ENCODE peak calls at places on chromosomes 11 and 22, in four cellular contexts. B is K562, S is WTC11, N is A549. Z is an unnamed sample.

GRCh38 chr11:70668204-70669202 is 270.2 kb downstream of the CTTN start:
- DNase-seq in B (no peak), S (no peak), N (no peak), Z (no peak)

GRCh38 chr22:48566741-48567140 is 1260.9 kb downstream of the BRD1 start:
- DNase-seq in N (no peak), S (no peak), B (no peak), Z (no peak)

GRCh38 chr11:83192846-83193245 is 666 bp upstream of the ANKRD42 start:
- DNase-seq in N (no peak), B (no peak), S (no peak), Z (peak; percentile 5)

GRCh38 chr22:50684986-50685385 is 12.4 kb downstream of the SHANK3 start:
- DNase-seq in S (no peak), N (no peak), B (no peak), Z (no peak)

GRCh38 chr11:2377511-2378443 is 667 bp downstream of the CD81 start:
- DNase-seq in S (peak; percentile 65), B (peak; percentile 81), N (peak; percentile 41), Z (no peak)

GRCh38 chr11:58609723-58610122 is 12.7 kb upstream of the CNTF start:
- DNase-seq in S (no peak), B (no peak), N (no peak), Z (no peak)

GRCh38 chr11:19713221-19714092 is 820 bp downstream of the NAV2 start:
- DNase-seq in S (peak; percentile 37), N (no peak), B (no peak), Z (no peak)

GRCh38 chr11:106457727-106458126 is 380.3 kb downstream of the AASDHPPT start:
- DNase-seq in B (no peak), N (no peak), S (no peak), Z (peak; percentile 10)

GRCh38 chr22:37259540-37260029 is 15.5 kb upstream of the RAC2 start:
- DNase-seq in N (peak; percentile 44), B (peak; percentile 39), S (peak; percentile 62), Z (no peak)

GRCh38 chr11:31397239-31397834 is 27.7 kb downstream of the DNAJC24 start:
- DNase-seq in B (peak; percentile 23), N (peak; percentile 5), S (no peak), Z (peak; percentile 18)

GRCh38 chr11:79313513-79313912 is 127.3 kb downstream of the TENM4 start:
- DNase-seq in N (no peak), B (no peak), S (no peak), Z (no peak)

GRCh38 chr11:113192121-113192925 is 122.1 kb upstream of the TTC12 start:
- DNase-seq in S (no peak), N (no peak), B (no peak), Z (no peak)

GRCh38 chr11:61679301-61679700 is 890 bp upstream of the DAGLA start:
- DNase-seq in B (no peak), N (no peak), S (no peak), Z (no peak)

GRCh38 chr22:32809786-32810185 is 8.3 kb downstream of the TIMP3 start:
- DNase-seq in B (no peak), S (no peak), N (no peak), Z (no peak)

GRCh38 chr11:105181521-105181920 is 42.0 kb upstream of the CARD18 start:
- DNase-seq in N (no peak), B (no peak), S (no peak), Z (no peak)

GRCh38 chr11:36333897-36334296 is 37.8 kb downstream of the PRR5L start:
- DNase-seq in N (no peak), B (peak; percentile 61), S (peak; percentile 31), Z (no peak)

GRCh38 chr11:35087648-35088047 is 51.3 kb upstream of the CD44 start:
- DNase-seq in S (no peak), B (no peak), N (no peak), Z (no peak)

GRCh38 chr22:42385691-42386090 is 46.5 kb downstream of the NFAM1 start:
- DNase-seq in N (no peak), B (no peak), S (no peak), Z (no peak)

GRCh38 chr22:37314315-37315046 is 32.2 kb downstream of the CYTH4 start:
- DNase-seq in S (no peak), N (no peak), B (no peak), Z (no peak)

GRCh38 chr11:73344191-73344607 is 32.0 kb upstream of the RELT start:
- DNase-seq in S (peak; percentile 7), B (no peak), N (no peak), Z (no peak)

GRCh38 chr11:121221801-121222200 is 70.8 kb upstream of the SC5D start:
- DNase-seq in S (no peak), N (no peak), B (no peak), Z (no peak)

GRCh38 chr22:47495102-47495501 is 732.7 kb downstream of the TBC1D22A start:
- DNase-seq in S (no peak), N (no peak), B (no peak), Z (no peak)

GRCh38 chr11:96061730-96062524 is 138.0 kb upstream of the MTMR2 start:
- DNase-seq in B (no peak), N (no peak), S (no peak), Z (peak; percentile 56)

GRCh38 chr22:27795053-27795452 is 6.5 kb downstream of the MN1 start:
- DNase-seq in B (no peak), N (no peak), S (peak; percentile 59), Z (no peak)

GRCh38 chr11:10044618-10045017 is 249.4 kb downstream of the SBF2 start:
- DNase-seq in N (no peak), B (no peak), S (no peak), Z (peak; percentile 4)

GRCh38 chr11:125457814-125458343 is 38.2 kb downstream of the FEZ1 start:
- DNase-seq in S (no peak), N (no peak), B (peak; percentile 46), Z (peak; percentile 13)

GRCh38 chr22:37905534-37906363 is at the start of gene MICALL1:
- DNase-seq in S (peak; percentile 68), N (peak; percentile 51), B (peak; percentile 85), Z (no peak)

GRCh38 chr11:71488086-71488967 is 35.3 kb downstream of the NADSYN1 start:
- DNase-seq in S (no peak), B (peak; percentile 40), N (peak; percentile 28), Z (no peak)

GRCh38 chr11:28773606-28774005 is 665.4 kb downstream of the METTL15 start:
- DNase-seq in S (peak; percentile 15), B (no peak), N (no peak), Z (no peak)

GRCh38 chr11:11010624-11011127 is 152.8 kb upstream of the ZBED5 start:
- DNase-seq in S (peak; percentile 47), N (peak; percentile 40), B (peak; percentile 19), Z (peak; percentile 16)

DNA sequence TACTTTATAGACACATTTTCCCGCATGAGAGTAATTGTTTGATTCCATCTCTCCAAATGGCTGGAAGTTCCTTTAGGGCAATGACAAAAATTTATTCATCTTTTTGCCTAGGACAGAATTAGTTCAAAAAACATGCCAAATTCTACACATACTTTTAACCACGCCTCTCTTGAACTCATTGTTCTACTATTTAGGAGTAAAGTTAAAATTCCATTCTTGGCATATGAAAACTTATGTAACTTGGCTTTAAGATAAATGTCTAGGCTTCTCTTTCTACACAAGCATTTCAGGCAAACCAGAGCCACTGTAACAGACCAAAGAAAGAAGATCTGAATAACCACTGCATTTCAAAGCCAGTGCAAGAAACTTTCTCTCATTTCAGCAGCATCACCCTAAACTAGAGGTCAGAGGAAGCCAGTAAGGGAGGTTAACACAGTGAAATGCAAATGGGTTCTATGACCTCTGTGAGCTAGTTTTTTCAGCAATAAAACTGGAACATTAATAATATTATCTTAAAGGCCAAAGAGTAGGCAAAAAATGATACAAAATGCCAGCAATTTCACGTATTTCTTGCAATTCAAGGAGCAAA is 73.0 kb downstream of the RSF1 start:
- DNase-seq in B (no peak), S (no peak), N (no peak), Z (no peak)
- TF ChIP-seq NR3C1 in B (no peak), S (no peak), N (no peak), Z (no peak)

GRCh38 chr11:86438685-86439084 is 64.0 kb downstream of the CCDC81 start:
- DNase-seq in S (no peak), B (no peak), N (no peak), Z (no peak)
- TF ChIP-seq NR3C1 in S (no peak), B (no peak), N (no peak), Z (no peak)

GRCh38 chr11:86292912-86293606 is 9.0 kb upstream of the HIKESHI start:
- DNase-seq in B (no peak), N (no peak), S (no peak), Z (no peak)

GRCh38 chr11:86288776-86289507 is 13.1 kb upstream of the HIKESHI start:
- DNase-seq in S (no peak), B (peak; percentile 44), N (no peak), Z (no peak)

GRCh38 chr11:86287468-86287796 is 14.6 kb upstream of the HIKESHI start:
- DNase-seq in N (no peak), S (no peak), B (no peak), Z (no peak)

GRCh38 chr11:86294026-86294425 is 8.0 kb upstream of the HIKESHI start:
- DNase-seq in B (no peak), N (no peak), S (no peak), Z (no peak)

DNA sequence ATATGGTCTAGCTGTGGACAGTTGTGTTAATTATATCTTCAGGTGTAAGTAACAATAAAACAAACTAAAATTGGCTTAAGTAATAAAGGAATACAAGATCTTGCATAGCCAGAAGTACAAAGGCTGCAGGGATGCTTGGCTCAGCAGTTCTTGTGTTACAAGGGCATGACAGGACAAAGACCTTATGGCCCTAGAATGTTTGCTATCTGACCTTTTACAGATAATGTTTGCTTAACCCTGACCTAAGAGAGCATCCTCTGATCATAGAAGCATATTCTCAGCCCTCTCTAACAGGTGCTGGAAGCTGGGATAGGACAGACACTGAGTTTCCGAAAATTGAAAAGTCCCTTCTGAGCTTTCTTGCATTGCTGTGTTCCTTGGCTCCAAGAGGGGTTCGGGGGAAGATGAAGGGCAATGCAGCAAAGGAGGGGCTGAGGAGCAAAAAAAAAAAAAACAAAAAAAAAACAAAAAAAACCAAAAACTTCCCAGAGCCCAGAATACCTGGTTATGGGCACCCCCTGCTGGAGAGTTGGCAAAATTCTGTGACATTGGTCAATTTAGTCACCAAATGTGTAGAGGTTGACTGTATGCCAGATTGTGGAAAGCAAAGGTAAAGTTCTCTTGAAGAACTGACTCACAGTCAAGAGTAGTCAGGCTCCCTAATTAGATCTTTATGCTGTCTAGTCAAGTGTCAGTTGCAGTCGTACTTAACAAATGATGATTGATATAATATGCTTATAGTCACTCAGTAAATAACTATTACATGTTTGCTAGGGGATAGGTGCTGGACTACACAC is 10.4 kb upstream of the HIKESHI start:
- DNase-seq in B (peak; percentile 67), S (peak; percentile 60), N (peak; percentile 49), Z (peak; percentile 70)
- TF ChIP-seq NR3C1 in B (no peak), S (no peak), N (no peak), Z (no peak)

DNA sequence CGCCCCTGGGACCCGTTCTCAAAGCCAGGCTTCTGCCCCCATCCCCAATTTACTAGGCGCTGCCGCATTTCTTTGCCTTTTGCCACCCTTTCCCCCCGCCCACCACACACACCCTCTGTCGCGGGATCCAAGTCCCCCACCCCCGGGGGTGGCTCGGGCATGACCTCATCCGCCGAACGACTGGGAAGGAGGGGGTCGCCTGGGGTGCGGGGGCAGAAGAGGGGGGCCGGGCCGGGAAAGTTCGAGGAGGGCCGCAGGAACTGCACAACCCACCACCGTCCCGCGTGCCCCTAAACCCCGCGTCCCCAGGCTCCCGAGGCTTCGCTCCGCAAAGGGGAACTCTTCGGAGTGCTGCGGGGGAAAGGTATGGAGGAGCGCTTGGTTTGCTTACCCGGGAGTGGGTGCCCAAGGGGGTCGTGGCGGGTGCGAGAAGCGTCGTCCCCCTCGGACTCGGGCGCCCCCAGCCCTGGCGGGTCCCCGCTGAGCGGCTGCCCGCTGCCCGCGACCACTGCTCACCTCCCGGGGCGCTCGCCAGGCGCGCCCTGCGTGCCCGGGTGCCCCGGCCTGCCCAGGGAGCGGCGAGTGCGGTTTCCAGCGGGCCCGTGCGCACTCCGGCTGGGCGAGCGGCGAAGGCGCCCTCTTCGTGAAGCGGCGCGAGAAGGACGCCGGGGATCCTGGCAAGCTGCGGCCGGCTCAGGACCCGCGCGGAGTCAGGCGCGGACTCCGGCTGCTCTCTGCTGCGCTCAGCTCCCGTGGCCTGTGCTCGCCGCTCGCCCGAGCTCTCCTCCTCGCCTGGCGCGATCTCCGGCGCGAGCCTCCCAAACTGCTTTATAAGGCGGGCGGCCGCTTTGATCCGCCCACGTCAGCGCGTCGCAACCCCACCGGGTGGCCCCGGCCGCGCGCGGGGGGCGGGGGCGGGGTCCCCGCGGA is 3.9 kb upstream of the WNT11 start:
- DNase-seq in N (no peak), S (no peak), B (no peak), Z (no peak)
- TF ChIP-seq NR3C1 in N (no peak), S (no peak), B (no peak), Z (no peak)

Z was measured in HepG2.